ENCODE peak calls at places on chromosomes 12 and 14, in six cellular contexts. R, O, N, I, S and J are unnamed samples.

GRCh38 chr12:78888583-78888982 is 24.0 kb downstream of the SYT1 start:
- DNase-seq in R (peak), O (no peak), N (no peak), I (no peak), S (no peak), J (no peak)

GRCh38 chr12:109877504-109878246 is 2.7 kb downstream of the GLTP start:
- DNase-seq in R (no peak), O (no peak), N (no peak), I (no peak), S (no peak), J (no peak)

GRCh38 chr12:65938807-65939206 is 114.5 kb downstream of the HMGA2 start:
- DNase-seq in R (no peak), O (no peak), N (no peak), I (no peak), S (no peak), J (no peak)

GRCh38 chr12:645563-646071 is 17.6 kb downstream of the NINJ2 start:
- DNase-seq in R (peak), O (no peak), N (peak), I (no peak), S (no peak), J (peak)

GRCh38 chr12:31407562-31407961 is 81.6 kb upstream of the SINHCAF start:
- DNase-seq in R (no peak), O (no peak), N (no peak), I (no peak), S (no peak), J (no peak)

GRCh38 chr12:43805149-43805856 is 814 bp downstream of the TWF1 start:
- DNase-seq in R (no peak), O (no peak), N (peak), I (no peak), S (no peak), J (no peak)

GRCh38 chr12:50314629-50315312 is 31.5 kb upstream of the LIMA1 start:
- DNase-seq in R (peak), O (no peak), N (peak), I (no peak), S (no peak), J (peak)

GRCh38 chr12:108305520-108305919 is 33.6 kb downstream of the CMKLR1 start:
- DNase-seq in R (peak), O (no peak), N (peak), I (no peak), S (no peak), J (peak)

GRCh38 chr12:6161124-6161882 is 36.8 kb upstream of the VWF start:
- DNase-seq in R (peak), O (no peak), N (peak), I (no peak), S (no peak), J (peak)

GRCh38 chr12:114902665-114903393 is 218.9 kb upstream of the TBX3 start:
- DNase-seq in R (peak), O (no peak), N (peak), I (no peak), S (no peak), J (peak)

GRCh38 chr12:103884316-103884715 is 43.3 kb upstream of the NT5DC3 start:
- DNase-seq in R (peak), O (no peak), N (peak), I (peak), S (no peak), J (peak)

GRCh38 chr12:106783515-106783914 is 9.0 kb downstream of the RIC8B start:
- DNase-seq in R (no peak), O (no peak), N (no peak), I (no peak), S (no peak), J (no peak)

GRCh38 chr12:57216931-57217871 is 607 bp downstream of the NXPH4 start:
- DNase-seq in R (no peak), O (no peak), N (peak), I (no peak), S (peak), J (no peak)

GRCh38 chr12:49298160-49298559 is 3.2 kb downstream of the PRPH start:
- DNase-seq in R (no peak), O (no peak), N (no peak), I (no peak), S (no peak), J (no peak)

GRCh38 chr14:81682134-81682533 is 148.5 kb upstream of the SEL1L start:
- DNase-seq in R (no peak), O (no peak), N (no peak), I (no peak), S (no peak), J (no peak)

GRCh38 chr12:41663487-41664258 is 475.6 kb downstream of the PDZRN4 start:
- DNase-seq in R (peak), O (no peak), N (no peak), I (no peak), S (no peak), J (peak)